ENCODE peak calls at places on chromosomes 5 and 9, in seven cellular contexts. One of them, this sample, is unnamed. For H3K4me1 and H3K9me3, the result is how much of the 10 kb centered on the place peaks cover.

GRCh38 chr5:74400067-74400466 is 240.5 kb downstream of the ENC1 start:
- ATAC-seq in mucosa of descending colon: peak
- ATAC-seq in HepG2: no peak
- ATAC-seq in HCT116: no peak
- ATAC-seq in upper lobe of right lung: no peak
- ATAC-seq in left lung: no peak
- ATAC-seq in IMR-90: no peak
- ATAC-seq in this sample: no peak

GRCh38 chr5:168347786-168348414 is 56.5 kb downstream of the WWC1 start:
- ATAC-seq in left lung: peak
- ATAC-seq in HCT116: peak
- ATAC-seq in upper lobe of right lung: peak
- ATAC-seq in mucosa of descending colon: peak
- ATAC-seq in IMR-90: no peak
- ATAC-seq in HepG2: peak
- ATAC-seq in this sample: no peak

GRCh38 chr5:121100931-121101330 is 636.8 kb downstream of the PRR16 start:
- ATAC-seq in HepG2: no peak
- ATAC-seq in HCT116: no peak
- ATAC-seq in upper lobe of right lung: no peak
- ATAC-seq in left lung: no peak
- ATAC-seq in mucosa of descending colon: no peak
- ATAC-seq in IMR-90: no peak
- ATAC-seq in this sample: no peak

GRCh38 chr9:129557192-129558036 is 63.5 kb downstream of the C9orf50 start:
- ATAC-seq in HCT116: peak
- ATAC-seq in mucosa of descending colon: no peak
- ATAC-seq in HepG2: peak
- ATAC-seq in IMR-90: peak
- ATAC-seq in upper lobe of right lung: no peak
- ATAC-seq in left lung: no peak
- ATAC-seq in this sample: no peak

GRCh38 chr9:125745682-125746016 is 1.5 kb upstream of the PBX3 start:
- ATAC-seq in upper lobe of right lung: no peak
- ATAC-seq in HCT116: no peak
- ATAC-seq in HepG2: no peak
- ATAC-seq in IMR-90: no peak
- ATAC-seq in left lung: no peak
- ATAC-seq in mucosa of descending colon: no peak
- ATAC-seq in this sample: no peak

GRCh38 chr5:102532126-102532525 is 33.3 kb upstream of the SLCO6A1 start:
- ATAC-seq in mucosa of descending colon: no peak
- ATAC-seq in HCT116: no peak
- ATAC-seq in upper lobe of right lung: no peak
- ATAC-seq in IMR-90: no peak
- ATAC-seq in HepG2: no peak
- ATAC-seq in left lung: no peak
- ATAC-seq in this sample: no peak

GRCh38 chr5:43281840-43282658 is 31.2 kb downstream of the HMGCS1 start:
- ATAC-seq in HCT116: no peak
- ATAC-seq in IMR-90: no peak
- ATAC-seq in upper lobe of right lung: no peak
- ATAC-seq in mucosa of descending colon: no peak
- ATAC-seq in left lung: no peak
- ATAC-seq in HepG2: peak
- ATAC-seq in this sample: no peak

GRCh38 chr5:32231929-32232328 is 57.8 kb upstream of the GOLPH3 start:
- ATAC-seq in mucosa of descending colon: peak
- ATAC-seq in HCT116: peak
- ATAC-seq in IMR-90: no peak
- ATAC-seq in HepG2: no peak
- ATAC-seq in upper lobe of right lung: peak
- ATAC-seq in left lung: peak
- ATAC-seq in this sample: peak

GRCh38 chr5:129398279-129398678 is 61.8 kb upstream of the ADAMTS19 start:
- ATAC-seq in mucosa of descending colon: no peak
- ATAC-seq in HepG2: no peak
- ATAC-seq in IMR-90: no peak
- ATAC-seq in left lung: no peak
- ATAC-seq in upper lobe of right lung: no peak
- ATAC-seq in HCT116: no peak
- ATAC-seq in this sample: no peak

GRCh38 chr9:108854641-108855528 is 901 bp downstream of the ACTL7B start:
- ATAC-seq in IMR-90: no peak
- ATAC-seq in mucosa of descending colon: no peak
- ATAC-seq in HCT116: no peak
- ATAC-seq in left lung: no peak
- ATAC-seq in upper lobe of right lung: no peak
- ATAC-seq in HepG2: no peak
- ATAC-seq in this sample: no peak

GRCh38 chr9:82588801-82589200 is 474.1 kb downstream of the RASEF start:
- ATAC-seq in HCT116: no peak
- ATAC-seq in upper lobe of right lung: no peak
- ATAC-seq in mucosa of descending colon: no peak
- ATAC-seq in IMR-90: no peak
- ATAC-seq in HepG2: peak
- ATAC-seq in left lung: no peak
- ATAC-seq in this sample: no peak

GRCh38 chr9:34717996-34718614 is 8.2 kb upstream of the CCL21 start:
- ATAC-seq in mucosa of descending colon: peak
- ATAC-seq in upper lobe of right lung: peak
- ATAC-seq in HCT116: no peak
- ATAC-seq in left lung: peak
- ATAC-seq in IMR-90: no peak
- ATAC-seq in HepG2: peak
- ATAC-seq in this sample: no peak

GRCh38 chr5:103510851-103511553 is 51.6 kb downstream of the NUDT12 start:
- ATAC-seq in upper lobe of right lung: no peak
- ATAC-seq in left lung: no peak
- ATAC-seq in mucosa of descending colon: peak
- ATAC-seq in HCT116: no peak
- ATAC-seq in IMR-90: no peak
- ATAC-seq in HepG2: peak
- ATAC-seq in this sample: no peak

GRCh38 chr5:140398379-140398811 is 3.2 kb upstream of the ANKHD1 start:
- ATAC-seq in HepG2: no peak
- ATAC-seq in mucosa of descending colon: no peak
- ATAC-seq in HCT116: no peak
- ATAC-seq in IMR-90: no peak
- ATAC-seq in upper lobe of right lung: no peak
- ATAC-seq in left lung: no peak
- ATAC-seq in this sample: no peak

DNA sequence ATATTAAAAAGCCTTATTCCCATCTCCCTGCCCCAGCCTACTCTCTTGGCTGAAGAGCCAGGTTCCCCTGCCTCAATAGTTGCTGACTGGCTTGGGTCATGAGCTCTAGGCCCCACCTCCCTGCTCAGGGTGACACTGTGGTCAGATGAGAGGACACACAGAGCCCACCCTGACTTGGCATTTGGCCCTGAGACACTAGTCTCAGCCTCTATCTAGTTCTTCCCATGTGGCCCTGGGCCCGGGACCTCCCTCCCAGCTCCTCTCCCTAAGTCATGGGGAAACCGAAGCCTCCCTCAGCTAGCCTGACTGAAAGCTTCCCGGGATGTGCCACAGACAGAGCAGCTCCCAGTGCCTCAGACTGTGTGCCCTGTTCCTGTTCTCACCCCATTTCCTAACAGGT is 5.8 kb upstream of the MYOZ3 start:
- ATAC-seq in left lung: no peak
- ATAC-seq in upper lobe of right lung: no peak
- ATAC-seq in HepG2: no peak
- ATAC-seq in mucosa of descending colon: no peak
- ATAC-seq in IMR-90: no peak
- ATAC-seq in HCT116: no peak
- ATAC-seq in this sample: no peak
- TF ChIP-seq CTCF in left lung: no peak
- TF ChIP-seq CTCF in upper lobe of right lung: no peak
- TF ChIP-seq CTCF in HepG2: no peak
- TF ChIP-seq CTCF in mucosa of descending colon: no peak
- TF ChIP-seq CTCF in IMR-90: no peak
- TF ChIP-seq CTCF in HCT116: no peak
- TF ChIP-seq CTCF in this sample: no peak

GRCh38 chr5:96968614-96969013 is 32.7 kb downstream of the LNPEP start:
- ATAC-seq in left lung: peak
- ATAC-seq in upper lobe of right lung: no peak
- ATAC-seq in HCT116: peak
- ATAC-seq in mucosa of descending colon: no peak
- ATAC-seq in IMR-90: peak
- ATAC-seq in HepG2: no peak
- ATAC-seq in this sample: no peak
- H3K4me1 ChIP-seq in left lung: under half
- H3K4me1 ChIP-seq in upper lobe of right lung: under half
- H3K4me1 ChIP-seq in HCT116: under half
- H3K4me1 ChIP-seq in mucosa of descending colon: under half
- H3K4me1 ChIP-seq in IMR-90: under half
- H3K4me1 ChIP-seq in HepG2: under half
- H3K4me1 ChIP-seq in this sample: under half

DNA sequence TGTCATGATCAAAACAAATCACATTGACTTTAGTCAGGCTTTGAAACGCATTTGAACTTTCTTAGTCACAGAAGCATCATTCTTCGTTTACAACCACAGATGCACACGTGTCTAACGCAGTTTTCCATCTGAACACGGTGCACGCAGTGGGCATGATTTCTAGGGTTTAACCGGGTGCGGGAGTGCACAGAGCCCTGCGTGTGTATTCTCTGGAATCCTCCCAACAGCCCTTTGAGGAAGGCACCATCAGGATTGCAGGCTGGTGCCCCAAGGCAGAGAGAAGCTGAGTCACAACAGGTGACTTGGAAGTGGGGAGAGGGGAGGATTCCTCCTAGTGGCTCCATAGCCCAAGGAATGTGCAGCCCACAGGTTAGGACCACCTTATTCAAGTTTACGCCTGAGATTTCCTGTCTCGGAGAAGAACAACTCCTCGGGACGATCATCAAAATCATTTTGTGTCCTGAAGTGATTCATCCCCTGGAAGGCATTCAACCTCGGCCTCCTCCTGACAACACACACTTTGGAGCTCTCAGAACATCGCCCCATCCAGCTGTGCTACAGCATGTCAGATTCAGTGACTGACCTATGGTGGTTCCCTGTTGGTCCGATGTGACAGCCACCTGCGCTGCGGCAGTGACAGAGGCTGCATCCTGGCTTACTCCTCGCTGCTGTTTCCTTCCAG is 13.1 kb downstream of the ROPN1L start:
- ATAC-seq in IMR-90: peak
- ATAC-seq in mucosa of descending colon: no peak
- ATAC-seq in left lung: no peak
- ATAC-seq in HepG2: no peak
- ATAC-seq in HCT116: no peak
- ATAC-seq in upper lobe of right lung: no peak
- ATAC-seq in this sample: peak
- H3K9me3 ChIP-seq in IMR-90: under half
- H3K9me3 ChIP-seq in mucosa of descending colon: under half
- H3K9me3 ChIP-seq in left lung: under half
- H3K9me3 ChIP-seq in HepG2: under half
- H3K9me3 ChIP-seq in HCT116: under half
- H3K9me3 ChIP-seq in upper lobe of right lung: under half
- H3K9me3 ChIP-seq in this sample: under half

GRCh38 chr9:128124873-128125574 is 2.5 kb downstream of the PTGES2 start:
- ATAC-seq in HepG2: peak
- ATAC-seq in IMR-90: no peak
- ATAC-seq in left lung: no peak
- ATAC-seq in mucosa of descending colon: peak
- ATAC-seq in upper lobe of right lung: no peak
- ATAC-seq in HCT116: peak
- ATAC-seq in this sample: no peak
- TF ChIP-seq CTCF in HepG2: peak
- TF ChIP-seq CTCF in IMR-90: peak
- TF ChIP-seq CTCF in left lung: peak
- TF ChIP-seq CTCF in mucosa of descending colon: peak
- TF ChIP-seq CTCF in upper lobe of right lung: peak
- TF ChIP-seq CTCF in HCT116: no peak
- TF ChIP-seq CTCF in this sample: peak

This sample was measured in gastroesophageal sphincter.